ENCODE peak calls at places on chromosomes 3 and 15, in nine cellular contexts. O is NCI-H1436; V is neuronal stem cell; Z is GM18507; D is M059J; T is activated naive CD4-positive, alpha-beta T cell treated with anti-CD3 and anti-CD28 coated beads, Interleukin-2, amount 10 ng/mL, durations not matched to agents 7 days and 5 days; Y is Panc1; W is stimulated activated CD4-positive, alpha-beta T cell treated with anti-CD3 and anti-CD28 coated beads, Interleukin-4, amount 100 ng/mL, for 4 hours; A is NCI-H1930. P is an unnamed sample.

GRCh38 chr3:134543113-134543512 is 57.3 kb downstream of the CEP63 start:
- DNase-seq in Y (no peak), T (no peak), Z (no peak), A (no peak), O (no peak), W (no peak), D (no peak), V (no peak), P (no peak)

GRCh38 chr3:150022406-150023238 is 51.9 kb upstream of the PFN2 start:
- DNase-seq in D (peak; percentile 54), V (no peak), W (no peak), Y (no peak), T (no peak), Z (no peak), A (no peak), O (peak; percentile 93), P (no peak)

GRCh38 chr3:171094411-171094810 is 67.9 kb upstream of the SLC2A2 start:
- DNase-seq in Z (no peak), A (no peak), T (no peak), W (no peak), Y (no peak), V (no peak), O (no peak), D (no peak), P (no peak)

GRCh38 chr15:99967841-99968371 is 234.7 kb upstream of the LYSMD4 start:
- DNase-seq in A (no peak), D (peak; percentile 88), Y (no peak), W (no peak), O (no peak), Z (no peak), V (no peak), T (no peak), P (peak; percentile 10)

GRCh38 chr3:166593776-166594175 is 756.6 kb upstream of the BCHE start:
- DNase-seq in D (no peak), A (no peak), Z (no peak), V (no peak), W (no peak), Y (no peak), T (no peak), O (no peak), P (no peak)

GRCh38 chr15:101642361-101642760 is 9.8 kb downstream of the TM2D3 start:
- DNase-seq in V (no peak), T (no peak), W (no peak), Z (no peak), Y (no peak), D (no peak), A (no peak), O (no peak), P (peak; percentile 24)

GRCh38 chr3:61371123-61371522 is 119.9 kb upstream of the FHIT start:
- DNase-seq in Z (peak; percentile 14), Y (no peak), O (no peak), A (no peak), W (no peak), V (peak; percentile 15), D (no peak), T (peak; percentile 37), P (no peak)

GRCh38 chr15:61731081-61731480 is 329.2 kb downstream of the VPS13C start:
- DNase-seq in Y (no peak), A (no peak), Z (no peak), O (no peak), D (no peak), V (no peak), T (no peak), W (no peak), P (no peak)

GRCh38 chr3:77161098-77161497 is 121.2 kb downstream of the ROBO2 start:
- DNase-seq in V (no peak), T (no peak), A (no peak), Z (no peak), W (no peak), O (peak; percentile 31), Y (no peak), D (no peak), P (no peak)

P was measured in cerebellum.